ENCODE peak calls at places on chromosome 9, in four cellular contexts. Y, Q, T and W are unnamed samples.

GRCh38 chr9:132898043-132898442 is 19.3 kb downstream of the SPACA9 start:
- DNase-seq in Y (no peak), Q (no peak), T (no peak), W (no peak)

GRCh38 chr9:33263131-33263935 is 1.2 kb downstream of the BAG1 start:
- DNase-seq in Y (no peak), Q (peak; percentile 43), T (peak; percentile 33), W (no peak)

GRCh38 chr9:563200-563599 is 278.3 kb upstream of the DMRT1 start:
- DNase-seq in Y (no peak), Q (no peak), T (no peak), W (no peak)

GRCh38 chr9:93525476-93525875 is 50.9 kb upstream of the PHF2 start:
- DNase-seq in Y (no peak), Q (no peak), T (peak; percentile 25), W (no peak)

GRCh38 chr9:137952976-137953666 is 75.5 kb downstream of the CACNA1B start:
- DNase-seq in Y (no peak), Q (no peak), T (no peak), W (peak; percentile 12)

GRCh38 chr9:16099901-16100300 is 547.1 kb downstream of the CCDC171 start:
- DNase-seq in Y (no peak), Q (no peak), T (no peak), W (no peak)

GRCh38 chr9:111759762-111760639 is 34.7 kb downstream of the SHOC1 start:
- DNase-seq in Y (peak; percentile 65), Q (peak; percentile 71), T (peak; percentile 88), W (peak; percentile 57)

GRCh38 chr9:137141050-137141810 is 2.3 kb downstream of the GRIN1 start:
- DNase-seq in Y (no peak), Q (no peak), T (no peak), W (no peak)

GRCh38 chr9:88966894-88967676 is 24.2 kb upstream of the S1PR3 start:
- DNase-seq in Y (peak; percentile 30), Q (no peak), T (no peak), W (no peak)

GRCh38 chr9:74355107-74355506 is 142.0 kb upstream of the RORB start:
- DNase-seq in Y (no peak), Q (no peak), T (no peak), W (no peak)

GRCh38 chr9:10251490-10251889 is 361.3 kb downstream of the PTPRD start:
- DNase-seq in Y (no peak), Q (no peak), T (peak; percentile 77), W (no peak)

GRCh38 chr9:9820411-9820810 is 792.4 kb downstream of the PTPRD start:
- DNase-seq in Y (no peak), Q (no peak), T (peak; percentile 2), W (no peak)

GRCh38 chr9:35489313-35490154 is at the start of gene RUSC2:
- DNase-seq in Y (peak; percentile 92), Q (peak; percentile 24), T (peak; percentile 90), W (peak; percentile 53)

GRCh38 chr9:116844621-116845020 is 157.5 kb downstream of the TRIM32 start:
- DNase-seq in Y (no peak), Q (no peak), T (no peak), W (no peak)

GRCh38 chr9:83596899-83597504 is 25.9 kb upstream of the IDNK start:
- DNase-seq in Y (peak; percentile 56), Q (peak; percentile 42), T (peak; percentile 31), W (peak; percentile 74)

GRCh38 chr9:33165263-33166151 is 1.6 kb downstream of the B4GALT1 start:
- DNase-seq in Y (no peak), Q (peak; percentile 77), T (peak; percentile 98), W (no peak)

GRCh38 chr9:90300901-90301688 is 341.5 kb downstream of the DIRAS2 start:
- DNase-seq in Y (peak; percentile 35), Q (no peak), T (peak; percentile 92), W (no peak)

GRCh38 chr9:133604214-133604613 is 5.0 kb downstream of the FAM163B start:
- DNase-seq in Y (peak; percentile 63), Q (peak; percentile 65), T (no peak), W (no peak)

GRCh38 chr9:13279284-13280162 is at the start of gene MPDZ:
- DNase-seq in Y (peak; percentile 74), Q (no peak), T (peak; percentile 63), W (peak; percentile 19)

GRCh38 chr9:117745598-117745997 is 41.4 kb downstream of the TLR4 start:
- DNase-seq in Y (no peak), Q (no peak), T (no peak), W (no peak)

GRCh38 chr9:71819115-71819739 is 50.9 kb upstream of the CEMIP2 start:
- DNase-seq in Y (peak; percentile 29), Q (peak; percentile 54), T (peak; percentile 46), W (peak; percentile 31)

GRCh38 chr9:81028504-81028903 is 660.8 kb downstream of the TLE1 start:
- DNase-seq in Y (no peak), Q (no peak), T (peak; percentile 96), W (no peak)

GRCh38 chr9:136844766-136845464 is 2.6 kb downstream of the AJM1 start:
- DNase-seq in Y (no peak), Q (no peak), T (no peak), W (no peak)

GRCh38 chr9:81560851-81561732 is 128.3 kb downstream of the TLE1 start:
- DNase-seq in Y (no peak), Q (no peak), T (peak; percentile 48), W (no peak)

GRCh38 chr9:91197232-91198181 is 164.2 kb downstream of the AUH start:
- DNase-seq in Y (no peak), Q (no peak), T (peak; percentile 100), W (no peak)

GRCh38 chr9:79946718-79947117 is 375.0 kb downstream of the TLE4 start:
- DNase-seq in Y (no peak), Q (no peak), T (no peak), W (no peak)

GRCh38 chr9:14768561-14769234 is 46.2 kb upstream of the CER1 start:
- DNase-seq in Y (peak; percentile 30), Q (peak; percentile 52), T (peak; percentile 66), W (peak; percentile 22)

GRCh38 chr9:136292591-136293448 is 11.1 kb downstream of the CCDC187 start:
- DNase-seq in Y (no peak), Q (no peak), T (no peak), W (no peak)

GRCh38 chr9:98774746-98775145 is 21.6 kb downstream of the ANKS6 start:
- DNase-seq in Y (peak; percentile 60), Q (no peak), T (peak; percentile 23), W (peak; percentile 66)
- TF ChIP-seq CTCF in Y (peak; percentile 92), Q (peak; percentile 76), T (peak; percentile 61), W (peak; percentile 52)

GRCh38 chr9:124357591-124358361 is 57.5 kb downstream of the PSMB7 start:
- DNase-seq in Y (peak; percentile 87), Q (peak; percentile 17), T (peak; percentile 30), W (peak; percentile 30)
- TF ChIP-seq CTCF in Y (peak; percentile 69), Q (peak; percentile 62), T (no peak), W (no peak)

DNA sequence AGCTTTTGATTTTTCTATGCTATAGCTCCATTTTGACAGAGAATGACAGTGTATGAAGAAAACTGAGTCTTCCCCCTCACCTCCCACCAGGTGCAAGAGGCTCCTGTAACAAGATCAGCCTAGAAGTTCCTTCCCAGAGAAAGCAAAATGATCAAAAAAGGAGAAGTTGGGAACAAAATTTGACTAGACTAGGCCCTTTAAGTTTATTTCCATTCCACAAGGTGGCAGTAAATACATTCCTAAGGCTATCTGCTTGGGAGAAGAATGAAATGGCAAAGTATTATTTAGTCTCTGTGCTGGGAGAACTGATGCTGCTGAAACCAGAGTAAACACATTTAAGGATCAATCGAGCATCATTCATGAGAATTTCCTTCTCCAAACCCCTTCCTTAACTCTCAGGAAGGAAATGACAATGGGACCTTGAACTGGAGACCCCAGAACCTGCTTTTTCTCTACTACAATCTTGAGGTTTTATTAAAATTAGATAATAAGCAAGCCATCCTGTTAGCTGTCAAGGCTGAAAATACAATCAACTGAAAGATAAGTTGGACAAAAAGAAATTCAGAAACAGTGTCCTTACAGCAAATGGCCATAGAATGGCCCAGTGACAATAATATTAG is 133.1 kb upstream of the TUT7 start:
- DNase-seq in Y (no peak), Q (peak; percentile 43), T (peak; percentile 80), W (peak; percentile 45)
- TF ChIP-seq CTCF in Y (peak; percentile 31), Q (peak; percentile 77), T (peak; percentile 75), W (peak; percentile 49)

GRCh38 chr9:113388833-113389232 is 12.0 kb upstream of the HDHD3 start:
- DNase-seq in Y (no peak), Q (no peak), T (no peak), W (no peak)

GRCh38 chr9:113390192-113390960 is 10.7 kb downstream of the ALAD start:
- DNase-seq in Y (no peak), Q (no peak), T (no peak), W (peak; percentile 17)

GRCh38 chr9:113386571-113387393 is 10.0 kb upstream of the HDHD3 start:
- DNase-seq in Y (no peak), Q (no peak), T (no peak), W (no peak)

GRCh38 chr9:113389451-113389850 is 11.6 kb downstream of the ALAD start:
- DNase-seq in Y (no peak), Q (no peak), T (no peak), W (peak; percentile 12)

GRCh38 chr9:113387560-113388230 is 10.9 kb upstream of the HDHD3 start:
- DNase-seq in Y (no peak), Q (no peak), T (no peak), W (no peak)
- TF ChIP-seq CTCF in Y (no peak), Q (no peak), T (no peak), W (no peak)

GRCh38 chr9:92328225-92328624 is 2.5 kb downstream of the CENPP start:
- DNase-seq in Y (peak; percentile 14), Q (peak; percentile 19), T (peak; percentile 80), W (peak; percentile 39)
- TF ChIP-seq CTCF in Y (peak; percentile 13), Q (peak; percentile 47), T (peak; percentile 54), W (peak; percentile 20)

DNA sequence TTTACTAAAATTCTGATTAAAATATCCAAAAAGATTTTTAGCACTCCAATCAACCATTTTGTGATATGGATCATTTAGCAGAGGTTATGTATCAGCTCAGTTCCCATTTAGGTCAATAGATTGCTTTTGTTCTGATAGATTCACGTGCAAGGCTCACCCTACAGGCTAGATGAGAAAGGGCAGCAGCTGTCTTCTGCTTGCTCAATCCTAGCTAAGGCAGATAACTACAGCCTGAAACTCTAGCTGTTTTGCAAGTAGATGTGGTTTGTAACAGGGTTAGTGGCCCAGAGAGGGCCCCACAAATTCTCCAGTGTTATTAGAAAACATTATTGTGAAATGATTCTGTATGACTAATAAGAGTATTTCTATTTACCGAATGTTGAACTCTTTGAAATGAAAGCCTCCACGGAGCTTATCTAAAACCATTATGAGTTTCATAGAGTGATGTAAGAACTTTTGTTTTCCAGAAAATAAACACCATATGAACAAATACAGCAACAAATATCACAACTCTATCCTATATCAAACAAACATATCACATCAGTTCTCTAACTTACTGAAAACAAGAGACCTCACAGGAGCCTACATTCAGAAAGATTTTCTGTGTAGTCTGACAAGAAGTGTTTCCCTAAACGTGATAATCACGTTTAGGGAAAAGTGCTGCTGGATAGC is 841.9 kb upstream of the ACO1 start:
- DNase-seq in Y (peak; percentile 48), Q (peak; percentile 2), T (peak; percentile 45), W (peak; percentile 22)
- TF ChIP-seq CTCF in Y (peak; percentile 58), Q (peak; percentile 43), T (peak; percentile 8), W (peak; percentile 32)